ENCODE peak calls at places on chromosomes 6 and 20, in four cellular contexts. R is IMR-90, V is psoas muscle, S is kidney. L is an unnamed sample.

GRCh38 chr20:2224246-2224645 is 71.6 kb upstream of the TGM3 start:
- DNase-seq in R (no peak), S (no peak), V (no peak), L (peak; percentile 79)

GRCh38 chr6:149872233-149872632 is 8.1 kb upstream of the LRP11 start:
- DNase-seq in V (no peak), S (no peak), R (no peak), L (no peak)

GRCh38 chr6:35441205-35441604 is 10.9 kb upstream of the FANCE start:
- DNase-seq in R (no peak), S (no peak), V (no peak), L (no peak)

GRCh38 chr6:125871365-125871764 is 80.6 kb downstream of the NCOA7 start:
- DNase-seq in V (no peak), S (no peak), R (peak; percentile 21), L (no peak)

GRCh38 chr20:17896771-17897369 is 71.7 kb downstream of the SNX5 start:
- DNase-seq in R (no peak), V (no peak), S (no peak), L (no peak)

GRCh38 chr20:12598894-12599293 is 409.9 kb upstream of the SPTLC3 start:
- DNase-seq in V (no peak), R (no peak), S (no peak), L (no peak)

GRCh38 chr6:57147955-57148858 is 23.9 kb upstream of the BAG2 start:
- DNase-seq in R (no peak), S (no peak), V (no peak), L (no peak)

GRCh38 chr6:938271-939046 is 245.5 kb upstream of the EXOC2 start:
- DNase-seq in R (no peak), V (no peak), S (no peak), L (no peak)

GRCh38 chr6:29005183-29005885 is at the start of gene ZNF311:
- DNase-seq in R (peak; percentile 43), V (peak; percentile 30), S (peak; percentile 73), L (peak; percentile 86)

GRCh38 chr6:33008944-33009861 is at the start of gene HLA-DOA:
- DNase-seq in S (no peak), R (peak; percentile 5), V (no peak), L (peak; percentile 22)

GRCh38 chr6:35810831-35811698 is 5.9 kb downstream of the LHFPL5 start:
- DNase-seq in R (peak; percentile 69), S (no peak), V (no peak), L (peak; percentile 39)

GRCh38 chr20:45629496-45630100 is at the start of gene WFDC10A:
- DNase-seq in R (peak; percentile 49), V (no peak), S (no peak), L (peak; percentile 30)

GRCh38 chr20:6566821-6567220 is 200.7 kb upstream of the BMP2 start:
- DNase-seq in V (no peak), S (no peak), R (peak; percentile 96), L (peak; percentile 95)

GRCh38 chr20:20492521-20493334 is 124.8 kb downstream of the INSM1 start:
- DNase-seq in S (no peak), V (no peak), R (no peak), L (no peak)

GRCh38 chr6:32908897-32909296 is 31.9 kb downstream of the HLA-DMB start:
- DNase-seq in R (no peak), V (no peak), S (no peak), L (no peak)

GRCh38 chr6:24126586-24127192 is 674 bp downstream of the NRSN1 start:
- DNase-seq in R (peak; percentile 22), V (no peak), S (no peak), L (peak; percentile 52)

GRCh38 chr6:127606131-127606562 is 29.2 kb downstream of the C6orf58 start:
- DNase-seq in V (no peak), S (no peak), R (peak; percentile 31), L (peak; percentile 64)

GRCh38 chr6:53894086-53894485 is 99.3 kb downstream of the LRRC1 start:
- DNase-seq in R (peak; percentile 61), V (no peak), S (no peak), L (peak; percentile 35)

GRCh38 chr6:101439790-101440189 is 46.3 kb downstream of the GRIK2 start:
- DNase-seq in S (no peak), R (peak; percentile 65), V (no peak), L (no peak)

GRCh38 chr20:23340524-23340923 is 10.1 kb upstream of the NXT1 start:
- DNase-seq in S (peak; percentile 74), R (peak; percentile 69), V (peak; percentile 43), L (peak; percentile 57)

GRCh38 chr6:36595168-36595818 is 1.1 kb downstream of the SRSF3 start:
- DNase-seq in V (no peak), S (no peak), R (peak; percentile 55), L (peak; percentile 68)

GRCh38 chr6:1608976-1609661 is 596 bp upstream of the FOXC1 start:
- DNase-seq in S (peak; percentile 89), R (peak; percentile 8), V (peak; percentile 58), L (peak; percentile 36)

GRCh38 chr20:63625771-63626423 is 1.0 kb downstream of the GMEB2 start:
- DNase-seq in R (peak; percentile 17), S (peak; percentile 83), V (no peak), L (no peak)

GRCh38 chr6:106053484-106053883 is 32.7 kb upstream of the PRDM1 start:
- DNase-seq in R (no peak), V (no peak), S (no peak), L (no peak)
- H3K4me3 ChIP-seq in R (no peak overlapping the region), V (no peak overlapping the region), S (no peak overlapping the region), L (no peak overlapping the region)

GRCh38 chr20:25035924-25036323 is 22.0 kb downstream of the ACSS1 start:
- DNase-seq in S (peak; percentile 3), V (no peak), R (no peak), L (no peak)
- H3K4me3 ChIP-seq in S (peak overlapping the region; percentile 10), V (no peak overlapping the region), R (no peak overlapping the region), L (no peak overlapping the region)

DNA sequence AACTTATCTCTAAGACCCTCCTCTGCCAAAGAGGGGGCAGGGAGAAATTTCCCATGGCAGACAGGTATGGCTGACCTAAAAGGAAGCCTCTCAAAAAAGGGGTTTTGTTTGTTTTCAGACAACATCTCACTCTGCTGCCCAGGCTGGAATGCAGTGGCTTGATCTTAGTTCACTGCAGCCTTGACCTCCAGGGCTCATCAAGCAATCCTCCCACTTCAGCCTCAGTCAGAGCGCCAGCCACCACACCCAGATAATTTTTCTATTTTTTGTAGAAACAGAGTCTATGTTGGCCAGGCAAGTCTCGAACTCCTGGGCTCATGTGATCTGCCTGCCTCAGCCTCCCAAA is 3.8 kb downstream of the EZR start:
- DNase-seq in S (no peak), V (no peak), R (no peak), L (no peak)
- H3K4me3 ChIP-seq in S (peak overlapping the region; percentile 84), V (no peak overlapping the region), R (no peak overlapping the region), L (no peak overlapping the region)

GRCh38 chr20:59814835-59815340 is 118.5 kb downstream of the SYCP2 start:
- DNase-seq in V (no peak), S (no peak), R (no peak), L (no peak)

GRCh38 chr20:59817846-59818245 is 115.6 kb downstream of the SYCP2 start:
- DNase-seq in S (peak; percentile 42), R (no peak), V (no peak), L (no peak)

GRCh38 chr20:59817406-59817805 is 116.0 kb downstream of the SYCP2 start:
- DNase-seq in R (no peak), S (no peak), V (no peak), L (no peak)

GRCh38 chr20:59813948-59814834 is 119.2 kb downstream of the SYCP2 start:
- DNase-seq in R (no peak), S (peak; percentile 53), V (no peak), L (no peak)

GRCh38 chr20:59816146-59816743 is 117.2 kb downstream of the SYCP2 start:
- DNase-seq in R (no peak), V (no peak), S (no peak), L (no peak)
- H3K4me3 ChIP-seq in R (no peak overlapping the region), V (no peak overlapping the region), S (no peak overlapping the region), L (no peak overlapping the region)

GRCh38 chr20:58650776-58651547 is at the start of gene STX16:
- DNase-seq in R (peak; percentile 91), S (peak; percentile 97), V (peak; percentile 90), L (peak; percentile 98)

GRCh38 chr20:58651823-58652605 is 931 bp downstream of the STX16 start:
- DNase-seq in V (peak; percentile 40), S (peak; percentile 75), R (peak; percentile 73), L (peak; percentile 57)

GRCh38 chr20:58651548-58651822 is 402 bp downstream of the STX16 start:
- DNase-seq in R (peak; percentile 8), S (no peak), V (no peak), L (no peak)

GRCh38 chr20:58649288-58650180 is 1.5 kb upstream of the STX16 start:
- DNase-seq in S (peak; percentile 74), V (no peak), R (no peak), L (no peak)

DNA sequence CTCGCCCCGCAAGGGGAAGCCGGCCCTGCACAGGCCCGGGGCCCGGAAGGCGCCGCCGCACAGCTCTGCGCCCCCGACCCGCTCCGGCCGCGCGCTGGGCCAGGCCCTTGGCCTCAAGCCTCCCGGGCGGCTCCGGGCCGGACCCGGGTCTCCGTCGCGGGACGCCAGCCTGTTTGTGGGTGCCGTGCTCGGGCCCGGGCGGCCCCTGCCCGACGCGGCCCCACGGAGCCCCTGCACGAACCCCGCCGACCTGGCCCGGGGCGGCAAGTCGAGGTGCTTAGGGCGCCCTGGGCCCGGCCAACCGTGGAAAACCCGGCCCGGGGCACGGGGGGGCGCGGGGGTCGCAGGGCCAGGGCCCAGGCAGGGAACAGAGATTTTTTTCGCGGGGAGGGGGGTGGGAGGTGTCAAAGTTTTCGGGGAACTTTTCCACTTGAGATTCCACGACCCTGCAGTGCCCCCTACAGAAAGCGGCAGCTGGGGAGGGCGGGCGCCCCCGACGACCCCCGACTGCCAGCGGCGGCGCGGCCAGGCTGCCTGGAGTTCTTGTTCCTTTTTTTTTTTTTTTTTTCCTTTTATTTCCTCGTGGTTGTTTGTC is 805 bp upstream of the STX16 start:
- DNase-seq in V (no peak), R (no peak), S (no peak), L (no peak)
- H3K4me3 ChIP-seq in V (peak overlapping the region; percentile 73), R (peak overlapping the region; percentile 78), S (peak overlapping the region; percentile 96), L (peak overlapping the region; percentile 98)

GRCh38 chr6:31114540-31114876 is at the start of gene PSORS1C1:
- DNase-seq in R (peak; percentile 95), S (peak; percentile 85), V (peak; percentile 90), L (peak; percentile 95)
- H3K4me3 ChIP-seq in R (no peak within 1 kb of the TSS), S (no peak within 1 kb of the TSS), V (no peak within 1 kb of the TSS), L (peak within 1 kb of the TSS; percentile 52)

GRCh38 chr6:158849899-158850806 is 31.0 kb upstream of the EZR start:
- DNase-seq in R (peak; percentile 97), S (no peak), V (no peak), L (peak; percentile 95)
- H3K4me3 ChIP-seq in R (peak overlapping the region; percentile 12), S (no peak overlapping the region), V (no peak overlapping the region), L (no peak overlapping the region)